ENCODE peak calls at places on chromosomes 5 and 9, in four cellular contexts. K is HepG2, S is K562, B is HCT116. G is an unnamed sample.

GRCh38 chr5:41094871-41095270 is 23.7 kb upstream of the MROH2B start:
- DNase-seq in S (no peak), B (peak; percentile 7), K (peak; percentile 15), G (no peak)

GRCh38 chr5:117463836-117464235 is 889.2 kb upstream of the SEMA6A start:
- DNase-seq in B (no peak), S (no peak), K (no peak), G (no peak)

GRCh38 chr9:115225459-115226116 is 107.6 kb upstream of the TNC start:
- DNase-seq in K (no peak), B (no peak), S (no peak), G (no peak)

GRCh38 chr5:104569621-104570020 is 1007.0 kb upstream of the NUDT12 start:
- DNase-seq in B (no peak), K (no peak), S (no peak), G (no peak)

GRCh38 chr5:62282951-62283446 is 23.0 kb upstream of the KIF2A start:
- DNase-seq in B (no peak), K (no peak), S (no peak), G (no peak)

GRCh38 chr5:80034559-80034958 is 589 bp upstream of the THBS4 start:
- DNase-seq in S (no peak), B (no peak), K (no peak), G (no peak)

GRCh38 chr9:128921881-128922763 is 1.3 kb downstream of the PHYHD1 start:
- DNase-seq in B (no peak), K (peak; percentile 62), S (peak; percentile 53), G (no peak)

GRCh38 chr5:174327317-174327864 is 281.9 kb downstream of the NSG2 start:
- DNase-seq in K (peak; percentile 42), B (peak; percentile 75), S (peak; percentile 82), G (peak; percentile 30)

GRCh38 chr9:93953492-93954435 is 1.4 kb downstream of the BARX1 start:
- DNase-seq in K (no peak), S (no peak), B (no peak), G (no peak)

GRCh38 chr9:68705636-68706578 is 867 bp downstream of the PIP5K1B start:
- DNase-seq in K (peak; percentile 46), B (no peak), S (peak; percentile 51), G (no peak)

GRCh38 chr5:179260324-179261070 is 84.8 kb downstream of the ADAMTS2 start:
- DNase-seq in S (no peak), B (no peak), K (no peak), G (no peak)

GRCh38 chr9:109355564-109356297 is 34.9 kb upstream of the EPB41L4B start:
- DNase-seq in S (no peak), K (no peak), B (no peak), G (no peak)

GRCh38 chr9:72149231-72149975 is at the start of gene GDA:
- DNase-seq in B (peak; percentile 68), K (no peak), S (no peak), G (no peak)

GRCh38 chr5:158843305-158843704 is 256.4 kb downstream of the EBF1 start:
- DNase-seq in K (no peak), B (no peak), S (no peak), G (no peak)
- H3K4me3 ChIP-seq in K (no peak overlapping the region), B (no peak overlapping the region), S (no peak overlapping the region), G (no peak overlapping the region)

GRCh38 chr9:112043423-112043822 is 131.7 kb downstream of the SUSD1 start:
- DNase-seq in S (no peak), B (no peak), K (no peak), G (no peak)
- H3K4me1 ChIP-seq in S (no peaks in the 10 kb centered on the region), B (peaks cover 67% of the 10 kb centered on the region), K (no peaks in the 10 kb centered on the region), G (peaks cover 9% of the 10 kb centered on the region)

GRCh38 chr5:112205840-112206239 is 213.2 kb downstream of the EPB41L4A start:
- DNase-seq in K (no peak), S (peak; percentile 50), B (no peak), G (no peak)

GRCh38 chr5:112208699-112209615 is 210.1 kb downstream of the EPB41L4A start:
- DNase-seq in K (no peak), S (no peak), B (no peak), G (no peak)

GRCh38 chr5:112216140-112216539 is 202.9 kb downstream of the EPB41L4A start:
- DNase-seq in S (no peak), B (no peak), K (no peak), G (no peak)

DNA sequence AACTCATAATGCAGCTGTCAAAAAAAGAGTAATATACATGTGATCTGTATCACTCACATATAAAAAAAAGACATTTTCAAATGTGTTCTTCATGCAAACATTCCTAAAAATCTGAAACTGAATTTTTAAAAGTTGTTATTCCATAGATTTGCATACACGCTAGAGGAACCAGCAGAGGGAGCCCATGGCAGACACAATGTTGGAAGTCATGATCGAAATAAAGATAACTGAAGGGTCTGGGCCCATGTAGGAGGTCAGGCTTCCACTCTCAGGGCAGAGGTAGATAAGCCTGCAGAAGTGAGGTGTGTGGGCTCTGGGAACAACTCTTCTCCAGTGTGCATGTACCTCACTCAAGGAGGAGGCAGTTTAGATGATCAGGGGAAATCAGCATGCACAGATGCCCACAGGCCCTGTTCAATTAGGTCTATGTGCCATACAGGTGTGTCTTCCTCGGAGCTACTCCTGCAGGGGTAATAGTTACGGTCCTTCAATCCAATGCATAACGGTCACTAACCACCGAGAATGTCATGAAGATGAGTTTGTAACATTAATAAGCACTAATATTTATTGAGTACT is 208.6 kb downstream of the EPB41L4A start:
- DNase-seq in S (peak; percentile 20), B (peak; percentile 16), K (peak; percentile 37), G (no peak)
- TF ChIP-seq TCF7L2 in S (no peak), B (no peak), K (no peak), G (no peak)

DNA sequence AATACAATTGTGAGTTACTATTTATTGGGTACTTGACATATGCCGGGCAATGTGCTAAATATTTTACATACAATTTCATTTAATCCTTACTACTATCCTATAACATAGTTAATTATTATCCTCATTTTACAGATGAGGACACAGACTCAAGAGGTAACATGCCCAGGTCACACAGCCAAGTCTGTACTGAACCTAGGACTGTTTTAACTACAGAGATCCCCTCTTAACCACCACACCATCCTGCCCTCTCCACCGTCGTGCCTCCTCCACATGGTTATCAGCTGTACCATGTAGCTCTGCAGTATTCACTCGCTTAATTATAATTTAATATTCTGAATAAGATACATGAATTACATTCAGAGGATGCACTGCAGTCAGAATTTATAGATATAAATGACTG is 5.3 kb downstream of the RAB14 start:
- DNase-seq in K (no peak), S (peak; percentile 38), B (no peak), G (no peak)
- H3K4me3 ChIP-seq in K (no peak overlapping the region), S (no peak overlapping the region), B (no peak overlapping the region), G (no peak overlapping the region)

GRCh38 chr9:136846376-136847064 is 2.7 kb upstream of the PHPT1 start:
- DNase-seq in B (no peak), K (no peak), S (no peak), G (no peak)
- H3K4me1 ChIP-seq in B (peaks cover 37% of the 10 kb centered on the region), K (peaks cover 36% of the 10 kb centered on the region), S (peaks cover 13% of the 10 kb centered on the region), G (peaks cover 15% of the 10 kb centered on the region)

GRCh38 chr5:146409081-146409671 is 38.0 kb upstream of the TCERG1 start:
- DNase-seq in K (no peak), S (no peak), B (no peak), G (no peak)
- TF ChIP-seq TCF7L2 in K (no peak), S (no peak), B (no peak), G (no peak)